ENCODE peak calls at places on chromosomes 4 and X, in five cellular contexts. I, Q, J, H and Z are unnamed samples.

GRCh38 chrX:127762663-127763062 is 289.5 kb downstream of the ACTRT1 start:
- DNase-seq in J (no peak), Q (no peak), I (no peak), H (no peak), Z (no peak)

GRCh38 chrX:46630141-46630540 is 56.6 kb downstream of the CHST7 start:
- DNase-seq in H (no peak), Q (no peak), I (no peak), J (no peak), Z (no peak)

GRCh38 chr4:40200881-40201797 is 4.3 kb downstream of the RHOH start:
- DNase-seq in J (no peak), I (no peak), H (no peak), Q (peak), Z (no peak)

GRCh38 chrX:39757971-39758370 is 339.8 kb downstream of the BCOR start:
- DNase-seq in I (no peak), H (no peak), J (no peak), Q (no peak), Z (no peak)

GRCh38 chrX:22409418-22409817 is 136.7 kb downstream of the CBLL2 start:
- DNase-seq in J (no peak), I (no peak), Q (no peak), H (no peak), Z (no peak)

GRCh38 chr4:152591361-152591760 is 55.5 kb upstream of the FBXW7 start:
- DNase-seq in I (no peak), J (peak), H (no peak), Q (peak), Z (no peak)

GRCh38 chr4:109359040-109359646 is 56.7 kb upstream of the COL25A1 start:
- DNase-seq in H (no peak), J (no peak), I (peak), Q (no peak), Z (no peak)

GRCh38 chrX:150692296-150692695 is 900 bp upstream of the MTMR1 start:
- DNase-seq in I (peak), J (no peak), Q (no peak), H (no peak), Z (no peak)

GRCh38 chrX:45596190-45596808 is 395.6 kb upstream of the DIPK2B start:
- DNase-seq in Q (no peak), H (no peak), J (no peak), I (no peak), Z (no peak)

GRCh38 chr4:80434238-80434637 is 98.7 kb downstream of the CFAP299 start:
- DNase-seq in I (no peak), H (no peak), J (no peak), Q (no peak), Z (no peak)

GRCh38 chr4:151035321-151035720 is 20.2 kb upstream of the LRBA start:
- DNase-seq in I (no peak), J (no peak), H (no peak), Q (no peak), Z (no peak)

GRCh38 chr4:120683902-120684540 is 238.5 kb downstream of the PRDM5 start:
- DNase-seq in I (no peak), Q (no peak), H (no peak), J (no peak), Z (no peak)

GRCh38 chr4:2535386-2536192 is 858 bp upstream of the FAM193A start:
- DNase-seq in Q (peak), J (peak), I (peak), H (peak), Z (peak)

GRCh38 chrX:94051926-94052325 is 377.9 kb downstream of the FAM133A start:
- DNase-seq in Q (no peak), J (no peak), I (no peak), H (no peak), Z (no peak)

GRCh38 chrX:24012266-24012665 is 14.7 kb downstream of the KLHL15 start:
- DNase-seq in I (no peak), Q (no peak), H (no peak), J (no peak), Z (no peak)

GRCh38 chr4:25552580-25553271 is 102.9 kb upstream of the SLC34A2 start:
- DNase-seq in H (no peak), Q (no peak), I (no peak), J (no peak), Z (no peak)

GRCh38 chr4:182531555-182532162 is 288.5 kb downstream of the TENM3 start:
- DNase-seq in H (peak), I (no peak), Q (no peak), J (no peak), Z (no peak)

GRCh38 chrX:82961129-82961528 is 547.0 kb upstream of the POU3F4 start:
- DNase-seq in I (no peak), H (no peak), Q (no peak), J (no peak), Z (no peak)

GRCh38 chr4:174460684-174461083 is 61.6 kb downstream of the HPGD start:
- DNase-seq in I (no peak), H (no peak), J (no peak), Q (no peak), Z (no peak)

GRCh38 chr4:189092596-189092995 is 848.1 kb upstream of the FRG1 start:
- DNase-seq in J (no peak), Q (no peak), H (no peak), I (no peak), Z (no peak)

GRCh38 chr4:187307131-187307530 is 583.5 kb upstream of the FAT1 start:
- DNase-seq in J (no peak), I (no peak), H (no peak), Q (no peak), Z (no peak)

GRCh38 chr4:2723751-2724150 is 32.4 kb downstream of the TNIP2 start:
- DNase-seq in J (no peak), I (no peak), Q (no peak), H (no peak), Z (no peak)

GRCh38 chr4:41991916-41992767 is 1.8 kb downstream of the SLC30A9 start:
- DNase-seq in J (no peak), Q (no peak), I (no peak), H (no peak), Z (no peak)

GRCh38 chr4:142743071-142743825 is 102.9 kb downstream of the INPP4B start:
- DNase-seq in J (no peak), I (no peak), H (no peak), Q (no peak), Z (no peak)

GRCh38 chrX:40261955-40262596 is 164.3 kb upstream of the BCOR start:
- DNase-seq in Q (no peak), I (no peak), J (no peak), H (peak), Z (no peak)

GRCh38 chr4:147586032-147586431 is 31.2 kb upstream of the TMEM184C start:
- DNase-seq in I (no peak), Q (no peak), H (no peak), J (no peak), Z (no peak)

GRCh38 chr4:150251752-150252190 is 173.5 kb downstream of the DCLK2 start:
- DNase-seq in I (no peak), H (no peak), J (no peak), Q (no peak), Z (no peak)

GRCh38 chrX:42886519-42886918 is 108.6 kb upstream of the PPP1R2C start:
- DNase-seq in J (no peak), H (no peak), I (no peak), Q (no peak), Z (no peak)

GRCh38 chr4:173051697-173052096 is 116.9 kb upstream of the GALNT7 start:
- DNase-seq in H (no peak), Q (no peak), I (no peak), J (no peak), Z (no peak)

GRCh38 chr4:111618908-111619307 is 526.3 kb upstream of the FAM241A start:
- DNase-seq in J (no peak), Q (no peak), H (no peak), I (no peak), Z (no peak)

GRCh38 chr4:61277785-61278184 is 77.7 kb downstream of the ADGRL3 start:
- DNase-seq in Q (no peak), H (no peak), I (no peak), J (no peak), Z (no peak)

GRCh38 chrX:12210921-12211320 is 72.6 kb downstream of the FRMPD4 start:
- DNase-seq in I (no peak), H (no peak), J (no peak), Q (no peak), Z (no peak)

GRCh38 chrX:133897593-133898163 is 87.7 kb downstream of the GPC3 start:
- DNase-seq in I (no peak), Q (no peak), H (no peak), J (no peak), Z (no peak)

GRCh38 chr4:181569553-181569952 is 673.6 kb upstream of the TENM3 start:
- DNase-seq in H (no peak), J (no peak), Q (no peak), I (no peak), Z (no peak)

GRCh38 chrX:112512509-112512908 is 167.2 kb downstream of the LHFPL1 start:
- DNase-seq in H (no peak), I (no peak), Q (no peak), J (no peak), Z (no peak)

GRCh38 chr4:144831971-144832370 is 186.0 kb downstream of the HHIP start:
- DNase-seq in H (no peak), J (no peak), Q (no peak), I (no peak), Z (no peak)

GRCh38 chr4:76342803-76343202 is 36.3 kb downstream of the STBD1 start:
- DNase-seq in J (no peak), I (no peak), Q (no peak), H (no peak), Z (no peak)